ENCODE peak calls at places on chromosome 17, in five cellular contexts. One of them, this sample, is unnamed.

GRCh38 chr17:17810374-17811248 is 26.2 kb downstream of the SREBF1 start:
- DNase-seq in foreskin melanocyte: no peak
- DNase-seq in omental fat pad: no peak
- DNase-seq in effector memory CD4-positive, alpha-beta T cell: no peak
- DNase-seq in neuronal stem cell: no peak
- DNase-seq in this sample: no peak

GRCh38 chr17:2064980-2065785 is 10.3 kb downstream of the HIC1 start:
- DNase-seq in foreskin melanocyte: no peak
- DNase-seq in omental fat pad: no peak
- DNase-seq in effector memory CD4-positive, alpha-beta T cell: no peak
- DNase-seq in neuronal stem cell: no peak
- DNase-seq in this sample: no peak

GRCh38 chr17:320139-320538 is 32.5 kb downstream of the RPH3AL start:
- DNase-seq in foreskin melanocyte: no peak
- DNase-seq in omental fat pad: no peak
- DNase-seq in effector memory CD4-positive, alpha-beta T cell: no peak
- DNase-seq in neuronal stem cell: no peak
- DNase-seq in this sample: no peak

GRCh38 chr17:63436523-63437110 is 9.5 kb downstream of the CYB561 start:
- DNase-seq in foreskin melanocyte: no peak
- DNase-seq in omental fat pad: no peak
- DNase-seq in effector memory CD4-positive, alpha-beta T cell: no peak
- DNase-seq in neuronal stem cell: no peak
- DNase-seq in this sample: no peak

GRCh38 chr17:59963738-59964454 is 644 bp downstream of the RNFT1 start:
- DNase-seq in foreskin melanocyte: peak
- DNase-seq in omental fat pad: peak
- DNase-seq in effector memory CD4-positive, alpha-beta T cell: peak
- DNase-seq in neuronal stem cell: no peak
- DNase-seq in this sample: peak

GRCh38 chr17:45973099-45973838 is 25.8 kb upstream of the STH start:
- DNase-seq in foreskin melanocyte: no peak
- DNase-seq in omental fat pad: no peak
- DNase-seq in effector memory CD4-positive, alpha-beta T cell: no peak
- DNase-seq in neuronal stem cell: no peak
- DNase-seq in this sample: no peak

GRCh38 chr17:4180791-4181190 is 37.8 kb downstream of the CYB5D2 start:
- DNase-seq in foreskin melanocyte: no peak
- DNase-seq in omental fat pad: no peak
- DNase-seq in effector memory CD4-positive, alpha-beta T cell: no peak
- DNase-seq in neuronal stem cell: no peak
- DNase-seq in this sample: no peak

GRCh38 chr17:66468241-66469087 is 166.1 kb downstream of the PRKCA start:
- DNase-seq in foreskin melanocyte: no peak
- DNase-seq in omental fat pad: no peak
- DNase-seq in effector memory CD4-positive, alpha-beta T cell: no peak
- DNase-seq in neuronal stem cell: no peak
- DNase-seq in this sample: no peak

GRCh38 chr17:77958716-77959215 is 263 bp downstream of the TNRC6C start:
- DNase-seq in foreskin melanocyte: no peak
- DNase-seq in omental fat pad: no peak
- DNase-seq in effector memory CD4-positive, alpha-beta T cell: no peak
- DNase-seq in neuronal stem cell: no peak
- DNase-seq in this sample: no peak

GRCh38 chr17:2980211-2980903 is 83.0 kb downstream of the OR1D5 start:
- DNase-seq in foreskin melanocyte: no peak
- DNase-seq in omental fat pad: no peak
- DNase-seq in effector memory CD4-positive, alpha-beta T cell: no peak
- DNase-seq in neuronal stem cell: no peak
- DNase-seq in this sample: peak

GRCh38 chr17:81058263-81058871 is 23.4 kb downstream of the BAIAP2 start:
- DNase-seq in foreskin melanocyte: no peak
- DNase-seq in omental fat pad: no peak
- DNase-seq in effector memory CD4-positive, alpha-beta T cell: no peak
- DNase-seq in neuronal stem cell: no peak
- DNase-seq in this sample: no peak

GRCh38 chr17:77999413-78000173 is 41.1 kb downstream of the TNRC6C start:
- DNase-seq in foreskin melanocyte: no peak
- DNase-seq in omental fat pad: no peak
- DNase-seq in effector memory CD4-positive, alpha-beta T cell: no peak
- DNase-seq in neuronal stem cell: no peak
- DNase-seq in this sample: no peak

GRCh38 chr17:72890711-72891110 is 201.8 kb downstream of the SLC39A11 start:
- DNase-seq in foreskin melanocyte: no peak
- DNase-seq in omental fat pad: no peak
- DNase-seq in effector memory CD4-positive, alpha-beta T cell: no peak
- DNase-seq in neuronal stem cell: no peak
- DNase-seq in this sample: no peak

GRCh38 chr17:14427914-14428639 is 127.2 kb downstream of the HS3ST3B1 start:
- DNase-seq in foreskin melanocyte: no peak
- DNase-seq in omental fat pad: no peak
- DNase-seq in effector memory CD4-positive, alpha-beta T cell: peak
- DNase-seq in neuronal stem cell: no peak
- DNase-seq in this sample: no peak

GRCh38 chr17:5705081-5705875 is 121.0 kb upstream of the NLRP1 start:
- DNase-seq in foreskin melanocyte: no peak
- DNase-seq in omental fat pad: no peak
- DNase-seq in effector memory CD4-positive, alpha-beta T cell: no peak
- DNase-seq in neuronal stem cell: peak
- DNase-seq in this sample: no peak

GRCh38 chr17:18191071-18191667 is 7.5 kb downstream of the ALKBH5 start:
- DNase-seq in foreskin melanocyte: peak
- DNase-seq in omental fat pad: no peak
- DNase-seq in effector memory CD4-positive, alpha-beta T cell: no peak
- DNase-seq in neuronal stem cell: no peak
- DNase-seq in this sample: no peak

GRCh38 chr17:5580367-5580766 is 3.9 kb downstream of the NLRP1 start:
- DNase-seq in foreskin melanocyte: no peak
- DNase-seq in omental fat pad: no peak
- DNase-seq in effector memory CD4-positive, alpha-beta T cell: no peak
- DNase-seq in neuronal stem cell: no peak
- DNase-seq in this sample: no peak

GRCh38 chr17:43702636-43703035 is 40.9 kb upstream of the MEOX1 start:
- DNase-seq in foreskin melanocyte: no peak
- DNase-seq in omental fat pad: no peak
- DNase-seq in effector memory CD4-positive, alpha-beta T cell: no peak
- DNase-seq in neuronal stem cell: no peak
- DNase-seq in this sample: no peak

GRCh38 chr17:66938656-66939055 is 25.9 kb upstream of the CACNG4 start:
- DNase-seq in foreskin melanocyte: no peak
- DNase-seq in omental fat pad: no peak
- DNase-seq in effector memory CD4-positive, alpha-beta T cell: no peak
- DNase-seq in neuronal stem cell: no peak
- DNase-seq in this sample: no peak

GRCh38 chr17:71975998-71976649 is 144.7 kb upstream of the SOX9 start:
- DNase-seq in foreskin melanocyte: peak
- DNase-seq in omental fat pad: peak
- DNase-seq in effector memory CD4-positive, alpha-beta T cell: no peak
- DNase-seq in neuronal stem cell: no peak
- DNase-seq in this sample: peak

GRCh38 chr17:82698974-82699442 is 510 bp upstream of the RAB40B start:
- DNase-seq in foreskin melanocyte: no peak
- DNase-seq in omental fat pad: no peak
- DNase-seq in effector memory CD4-positive, alpha-beta T cell: no peak
- DNase-seq in neuronal stem cell: peak
- DNase-seq in this sample: no peak

GRCh38 chr17:76500074-76500744 is 1.0 kb downstream of the RHBDF2 start:
- DNase-seq in foreskin melanocyte: no peak
- DNase-seq in omental fat pad: no peak
- DNase-seq in effector memory CD4-positive, alpha-beta T cell: no peak
- DNase-seq in neuronal stem cell: no peak
- DNase-seq in this sample: no peak

GRCh38 chr17:19359151-19359550 is 3.4 kb downstream of the B9D1 start:
- DNase-seq in foreskin melanocyte: no peak
- DNase-seq in omental fat pad: no peak
- DNase-seq in effector memory CD4-positive, alpha-beta T cell: no peak
- DNase-seq in neuronal stem cell: no peak
- DNase-seq in this sample: no peak

GRCh38 chr17:82351254-82351712 is 7.8 kb upstream of the TEX19 start:
- DNase-seq in foreskin melanocyte: no peak
- DNase-seq in omental fat pad: no peak
- DNase-seq in effector memory CD4-positive, alpha-beta T cell: no peak
- DNase-seq in neuronal stem cell: no peak
- DNase-seq in this sample: no peak

GRCh38 chr17:75077490-75078096 is 10.2 kb upstream of the SLC16A5 start:
- DNase-seq in foreskin melanocyte: no peak
- DNase-seq in omental fat pad: no peak
- DNase-seq in effector memory CD4-positive, alpha-beta T cell: no peak
- DNase-seq in neuronal stem cell: no peak
- DNase-seq in this sample: peak

This sample was measured in esophagus muscularis mucosa.